ENCODE peak calls at places on chromosomes 11 and 22, in four cellular contexts. N is germinal center, K is HEK293T, M is ELR. B is an unnamed sample.

GRCh38 chr11:83006877-83007330 is 64.8 kb downstream of the RAB30 start:
- DNase-seq in N (no peak), K (no peak), M (no peak), B (no peak)

GRCh38 chr11:114088836-114089235 is 29.3 kb downstream of the ZBTB16 start:
- DNase-seq in N (no peak), K (no peak), M (no peak), B (no peak)

GRCh38 chr11:12813371-12814225 is 139.4 kb downstream of the TEAD1 start:
- DNase-seq in N (no peak), K (no peak), M (peak; percentile 74), B (no peak)

GRCh38 chr11:92295175-92296137 is 70.8 kb downstream of the FAT3 start:
- DNase-seq in N (no peak), K (no peak), M (peak; percentile 11), B (no peak)

GRCh38 chr11:124536520-124536919 is 6.9 kb downstream of the OR8B12 start:
- DNase-seq in N (no peak), K (no peak), M (peak; percentile 57), B (no peak)

GRCh38 chr11:111417011-111417765 is 38.1 kb upstream of the POU2AF1 start:
- DNase-seq in N (peak; percentile 69), K (no peak), M (no peak), B (peak; percentile 53)

GRCh38 chr11:126514061-126514713 is 158.7 kb downstream of the ST3GAL4 start:
- DNase-seq in N (no peak), K (no peak), M (no peak), B (no peak)

GRCh38 chr11:61065955-61066638 is 36.2 kb upstream of the CD5 start:
- DNase-seq in N (no peak), K (no peak), M (no peak), B (no peak)

GRCh38 chr11:3049430-3050243 is 7.6 kb downstream of the CARS1 start:
- DNase-seq in N (peak; percentile 87), K (no peak), M (peak; percentile 97), B (peak; percentile 70)

GRCh38 chr11:75468534-75469340 is 35.7 kb upstream of the KLHL35 start:
- DNase-seq in N (no peak), K (no peak), M (peak; percentile 61), B (no peak)

GRCh38 chr11:68839953-68840641 is 1.6 kb downstream of the CPT1A start:
- DNase-seq in N (no peak), K (no peak), M (peak; percentile 54), B (no peak)

GRCh38 chr22:37604875-37605274 is 3.8 kb upstream of the GGA1 start:
- DNase-seq in N (no peak), K (no peak), M (no peak), B (no peak)

GRCh38 chr11:33941637-33942160 is 49.8 kb upstream of the LMO2 start:
- DNase-seq in N (no peak), K (no peak), M (peak; percentile 47), B (no peak)

GRCh38 chr11:132925825-132926469 is 606.4 kb downstream of the OPCML start:
- DNase-seq in N (no peak), K (no peak), M (no peak), B (no peak)

GRCh38 chr11:73292481-73292880 is 15.6 kb upstream of the ARHGEF17 start:
- DNase-seq in N (no peak), K (no peak), M (no peak), B (no peak)

GRCh38 chr22:46013460-46014416 is 36.8 kb upstream of the WNT7B start:
- DNase-seq in N (peak; percentile 75), K (peak; percentile 89), M (peak; percentile 98), B (peak; percentile 70)

GRCh38 chr11:2313051-2313951 is 11.5 kb downstream of the TSPAN32 start:
- DNase-seq in N (no peak), K (no peak), M (no peak), B (no peak)

GRCh38 chr11:50220651-50221050 is 188.0 kb downstream of the OR4C45 start:
- DNase-seq in N (no peak), K (no peak), M (no peak), B (no peak)

GRCh38 chr11:44224867-44225501 is 85.0 kb downstream of the ALX4 start:
- DNase-seq in N (no peak), K (no peak), M (no peak), B (no peak)

GRCh38 chr11:86072211-86072610 is 3.3 kb upstream of the PICALM start:
- DNase-seq in N (no peak), K (no peak), M (no peak), B (no peak)

GRCh38 chr11:64444838-64445441 is 86.0 kb downstream of the RPS6KA4 start:
- DNase-seq in N (peak; percentile 30), K (peak; percentile 36), M (peak; percentile 44), B (no peak)

GRCh38 chr11:62792193-62792575 is 378 bp upstream of the TMEM223 start:
- DNase-seq in N (no peak), K (no peak), M (no peak), B (no peak)

GRCh38 chr11:78031629-78032028 is 8.6 kb upstream of the KCTD14 start:
- DNase-seq in N (no peak), K (no peak), M (no peak), B (no peak)

GRCh38 chr11:119315139-119316016 is 1.6 kb downstream of the MCAM start:
- DNase-seq in N (peak; percentile 84), K (no peak), M (peak; percentile 18), B (peak; percentile 59)

GRCh38 chr11:108587109-108587508 is 6.5 kb downstream of the EXPH5 start:
- DNase-seq in N (no peak), K (no peak), M (no peak), B (no peak)

GRCh38 chr11:69335010-69335409 is 41.1 kb downstream of the MYEOV start:
- DNase-seq in N (no peak), K (no peak), M (no peak), B (no peak)

GRCh38 chr22:43637861-43638260 is 174.2 kb downstream of the EFCAB6 start:
- DNase-seq in N (no peak), K (no peak), M (no peak), B (no peak)

GRCh38 chr11:107562647-107563208 is 2.8 kb downstream of the ALKBH8 start:
- DNase-seq in N (no peak), K (no peak), M (peak; percentile 98), B (no peak)

GRCh38 chr11:43823851-43824250 is 56.8 kb upstream of the ALKBH3 start:
- DNase-seq in N (no peak), K (no peak), M (no peak), B (no peak)

GRCh38 chr22:30926706-30927105 is 41.9 kb downstream of the MORC2 start:
- DNase-seq in N (no peak), K (no peak), M (no peak), B (no peak)

GRCh38 chr11:19953909-19954308 is 206.4 kb downstream of the DBX1 start:
- DNase-seq in N (no peak), K (peak; percentile 51), M (peak; percentile 84), B (no peak)

GRCh38 chr11:12289667-12290476 is 87.5 kb upstream of the PARVA start:
- DNase-seq in N (no peak), K (no peak), M (no peak), B (no peak)

GRCh38 chr11:84855846-84856245 is 771.3 kb downstream of the DLG2 start:
- DNase-seq in N (no peak), K (no peak), M (peak; percentile 87), B (no peak)

GRCh38 chr11:104625246-104625645 is 273.0 kb downstream of the CASP12 start:
- DNase-seq in N (no peak), K (no peak), M (peak; percentile 40), B (no peak)

GRCh38 chr11:82930734-82931133 is 29.2 kb downstream of the DDIAS start:
- DNase-seq in N (no peak), K (no peak), M (no peak), B (no peak)

GRCh38 chr11:48028909-48029685 is 48.7 kb downstream of the PTPRJ start:
- DNase-seq in N (no peak), K (no peak), M (peak; percentile 48), B (no peak)

GRCh38 chr11:84255483-84255882 is 969.3 kb upstream of the CCDC90B start:
- DNase-seq in N (no peak), K (no peak), M (no peak), B (no peak)

GRCh38 chr11:128867277-128867676 is at the start of gene KCNJ1:
- DNase-seq in N (no peak), K (no peak), M (no peak), B (no peak)

B was measured in memory B cell.